ENCODE peak calls at places on chromosome 13, in ten cellular contexts. Q is gastrocnemius medialis, X is body of pancreas, F is upper lobe of left lung, W is A549, V is K562, N is IMR-90, B is heart left ventricle, M is HCT116, U is GM12878. T is an unnamed sample.

GRCh38 chr13:36750046-36750445 is 69.0 kb upstream of the RFXAP start:
- ATAC-seq in N (no peak), X (no peak), Q (no peak), B (no peak), U (no peak), V (no peak), W (no peak), M (no peak), F (no peak), T (no peak)

GRCh38 chr13:74388626-74389025 is 254.4 kb upstream of the KLF12 start:
- ATAC-seq in N (no peak), F (no peak), V (no peak), X (no peak), W (no peak), M (no peak), U (no peak), B (no peak), Q (no peak), T (no peak)

GRCh38 chr13:26923824-26924605 is 163.4 kb upstream of the GPR12 start:
- ATAC-seq in X (peak), W (no peak), V (no peak), U (no peak), Q (no peak), B (peak), M (no peak), F (peak), N (peak), T (no peak)

GRCh38 chr13:98033277-98034247 is 80.1 kb downstream of the IPO5 start:
- ATAC-seq in V (peak), Q (no peak), X (no peak), N (peak), W (peak), M (peak), B (peak), F (peak), U (no peak), T (no peak)

GRCh38 chr13:102045713-102046112 is 356.1 kb downstream of the FGF14 start:
- ATAC-seq in B (no peak), X (no peak), F (no peak), N (no peak), M (no peak), V (no peak), Q (no peak), W (no peak), U (no peak), T (no peak)

GRCh38 chr13:73060251-73061160 is 1.7 kb downstream of the KLF5 start:
- ATAC-seq in N (peak), X (no peak), Q (peak), V (no peak), W (no peak), U (no peak), B (peak), F (no peak), M (no peak), T (no peak)

GRCh38 chr13:42137856-42138537 is 89.5 kb downstream of the DGKH start:
- ATAC-seq in U (peak), M (no peak), Q (no peak), W (no peak), F (no peak), B (no peak), V (no peak), N (no peak), X (no peak), T (no peak)

GRCh38 chr13:106649495-106649894 is 81.6 kb upstream of the ARGLU1 start:
- ATAC-seq in V (no peak), X (no peak), N (no peak), Q (no peak), B (peak), W (no peak), M (no peak), F (peak), U (no peak), T (no peak)

GRCh38 chr13:44322928-44323327 is 50.7 kb upstream of the SERP2 start:
- ATAC-seq in X (no peak), N (no peak), B (no peak), M (no peak), Q (no peak), F (no peak), V (no peak), W (no peak), U (no peak), T (no peak)

GRCh38 chr13:114334305-114335053 is 20.2 kb downstream of the CHAMP1 start:
- ATAC-seq in B (no peak), F (no peak), M (no peak), V (peak), N (no peak), X (no peak), U (peak), Q (no peak), W (no peak), T (no peak)

GRCh38 chr13:74062933-74063332 is 71.3 kb downstream of the KLF12 start:
- ATAC-seq in U (peak), X (peak), V (no peak), F (peak), W (no peak), B (peak), M (no peak), N (peak), Q (peak), T (peak)

GRCh38 chr13:97934590-97934989 is 18.9 kb upstream of the IPO5 start:
- ATAC-seq in U (no peak), M (no peak), B (peak), V (no peak), W (no peak), N (no peak), Q (no peak), F (no peak), X (no peak), T (no peak)

GRCh38 chr13:42312817-42313431 is 41.0 kb downstream of the AKAP11 start:
- ATAC-seq in Q (no peak), X (no peak), M (no peak), W (no peak), F (no peak), B (no peak), N (no peak), V (no peak), U (no peak), T (no peak)

GRCh38 chr13:106372199-106373160 is 163.0 kb downstream of the EFNB2 start:
- ATAC-seq in M (no peak), U (peak), V (no peak), F (no peak), W (no peak), X (no peak), Q (no peak), B (no peak), N (peak), T (no peak)

GRCh38 chr13:73230714-73231113 is 171.9 kb downstream of the KLF5 start:
- ATAC-seq in U (no peak), F (no peak), W (no peak), X (no peak), Q (no peak), N (no peak), M (no peak), V (no peak), B (no peak), T (no peak)

GRCh38 chr13:42924290-42924803 is 67.7 kb downstream of the EPSTI1 start:
- ATAC-seq in Q (peak), M (no peak), F (no peak), W (no peak), B (no peak), U (no peak), N (no peak), X (no peak), V (no peak), T (no peak)

GRCh38 chr13:95160112-95160906 is 140.9 kb downstream of the ABCC4 start:
- ATAC-seq in N (peak), Q (no peak), W (peak), B (no peak), X (no peak), F (no peak), U (peak), V (no peak), M (no peak), T (no peak)

GRCh38 chr13:28239374-28239773 is 101.0 kb downstream of the PAN3 start:
- ATAC-seq in W (no peak), F (no peak), U (no peak), X (no peak), M (no peak), N (no peak), B (no peak), Q (no peak), V (no peak), T (peak)

GRCh38 chr13:99028890-99029289 is 51.0 kb upstream of the DOCK9 start:
- ATAC-seq in N (no peak), M (peak), X (no peak), F (no peak), V (peak), W (no peak), B (no peak), U (peak), Q (no peak), T (no peak)

GRCh38 chr13:113954046-113954841 is 19.6 kb downstream of the C13orf46 start:
- ATAC-seq in W (no peak), N (no peak), U (no peak), B (no peak), M (no peak), X (no peak), Q (no peak), F (no peak), V (no peak), T (no peak)

GRCh38 chr13:110294146-110294545 is 12.8 kb downstream of the COL4A1 start:
- ATAC-seq in U (no peak), Q (peak), V (no peak), F (peak), W (no peak), N (no peak), X (peak), M (no peak), B (no peak), T (peak)

GRCh38 chr13:77737583-77738200 is 40.2 kb downstream of the SLAIN1 start:
- ATAC-seq in N (no peak), X (no peak), B (no peak), F (no peak), M (no peak), U (peak), W (no peak), Q (no peak), V (no peak), T (no peak)

GRCh38 chr13:98970293-98970692 is 7.6 kb downstream of the DOCK9 start:
- ATAC-seq in B (peak), M (no peak), N (no peak), X (no peak), Q (no peak), W (no peak), F (peak), V (no peak), U (no peak), T (no peak)

GRCh38 chr13:44271031-44271433 is 102.6 kb upstream of the SERP2 start:
- ATAC-seq in M (no peak), B (peak), W (peak), U (no peak), N (peak), V (peak), Q (peak), F (no peak), X (peak), T (peak)

GRCh38 chr13:111319998-111320911 is at the start of gene TEX29:
- ATAC-seq in F (peak), U (no peak), W (no peak), N (no peak), Q (no peak), M (no peak), X (no peak), V (peak), B (no peak), T (peak)

GRCh38 chr13:106696140-106696539 is 128.2 kb upstream of the ARGLU1 start:
- ATAC-seq in N (no peak), F (no peak), Q (no peak), V (no peak), X (no peak), U (no peak), B (no peak), M (no peak), W (no peak), T (no peak)

GRCh38 chr13:29397265-29397664 is 198.2 kb downstream of the SLC7A1 start:
- ATAC-seq in X (no peak), Q (no peak), U (no peak), F (no peak), V (no peak), M (no peak), B (no peak), N (no peak), W (no peak), T (no peak)

GRCh38 chr13:24168392-24168750 is 7.9 kb downstream of the SPATA13 start:
- ATAC-seq in Q (no peak), W (no peak), B (no peak), M (no peak), F (no peak), N (no peak), V (no peak), U (no peak), X (no peak), T (no peak)

GRCh38 chr13:92355213-92355612 is 871.4 kb upstream of the GPC6 start:
- ATAC-seq in W (no peak), N (no peak), Q (no peak), B (no peak), U (no peak), F (no peak), V (peak), X (no peak), M (no peak), T (no peak)

GRCh38 chr13:44212633-44213387 is 160.8 kb upstream of the SERP2 start:
- ATAC-seq in F (no peak), V (no peak), M (no peak), N (peak), W (no peak), B (peak), X (no peak), Q (peak), U (no peak), T (peak)

GRCh38 chr13:44234566-44234965 is 139.1 kb upstream of the SERP2 start:
- ATAC-seq in V (no peak), M (no peak), F (no peak), X (no peak), B (no peak), W (no peak), Q (no peak), U (no peak), N (no peak), T (no peak)

GRCh38 chr13:26476111-26476743 is 81.3 kb upstream of the WASF3 start:
- ATAC-seq in F (peak), Q (peak), U (no peak), B (peak), X (peak), N (peak), M (no peak), V (no peak), W (no peak), T (no peak)

GRCh38 chr13:98428256-98428966 is 148.5 kb downstream of the STK24 start:
- ATAC-seq in V (no peak), U (no peak), Q (no peak), N (peak), X (no peak), M (no peak), W (no peak), F (no peak), B (no peak), T (no peak)

GRCh38 chr13:77523834-77524728 is 11.4 kb upstream of the SCEL start:
- ATAC-seq in F (no peak), W (no peak), N (no peak), B (no peak), Q (no peak), V (no peak), M (no peak), X (no peak), U (peak), T (no peak)

GRCh38 chr13:65913173-65913572 is 1317.0 kb downstream of the PCDH9 start:
- ATAC-seq in U (no peak), W (no peak), N (peak), M (peak), Q (peak), B (peak), F (peak), X (no peak), V (no peak), T (peak)

GRCh38 chr13:113369881-113370280 is 6.0 kb upstream of the GRTP1 start:
- ATAC-seq in B (no peak), W (no peak), M (no peak), X (no peak), F (no peak), V (no peak), Q (no peak), N (no peak), U (no peak), T (no peak)

GRCh38 chr13:45468676-45469075 is 3.9 kb downstream of the COG3 start:
- ATAC-seq in U (peak), V (no peak), Q (peak), W (no peak), N (no peak), F (no peak), M (no peak), X (no peak), B (no peak), T (no peak)

GRCh38 chr13:45464687-45465453 is at the start of gene COG3:
- ATAC-seq in U (peak), X (peak), N (peak), M (peak), Q (peak), V (peak), B (peak), W (peak), F (peak), T (peak)

GRCh38 chr13:45464141-45464686 is 525 bp upstream of the COG3 start:
- ATAC-seq in V (no peak), N (no peak), B (no peak), Q (no peak), F (no peak), M (no peak), U (no peak), W (no peak), X (no peak), T (no peak)

GRCh38 chr13:45472171-45472705 is 7.5 kb downstream of the COG3 start:
- ATAC-seq in W (no peak), N (no peak), M (no peak), V (no peak), Q (no peak), F (no peak), X (no peak), U (no peak), B (no peak), T (no peak)

GRCh38 chr13:45466359-45466758 is 1.6 kb downstream of the COG3 start:
- ATAC-seq in U (no peak), N (no peak), V (no peak), Q (no peak), M (no peak), B (no peak), F (no peak), W (no peak), X (no peak), T (no peak)
- TF ChIP-seq POLR2A in U (no peak), N (no peak), V (no peak), Q (no peak), M (no peak), B (no peak), F (no peak), W (no peak), X (no peak), T (no peak)

DNA sequence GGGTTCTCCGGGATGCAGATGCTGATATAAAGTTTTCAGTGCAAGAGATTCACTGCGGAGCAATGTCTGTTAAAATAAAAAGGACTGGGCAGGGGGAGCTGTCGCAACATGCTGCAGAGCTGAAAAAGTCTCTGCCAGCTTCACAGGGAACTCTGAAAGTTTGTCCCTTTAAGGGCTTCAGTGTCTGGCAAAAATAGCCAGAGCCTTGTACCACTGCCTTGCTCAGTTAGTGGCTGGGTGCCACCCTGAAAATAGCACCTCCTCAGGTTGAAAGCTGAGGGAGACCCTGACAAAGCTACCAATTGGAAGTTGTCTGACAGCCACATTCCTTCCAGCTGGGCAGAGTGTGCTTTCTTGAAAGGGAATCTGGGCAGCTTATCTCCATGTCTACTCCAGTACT is 3.0 kb upstream of the NDFIP2 start:
- ATAC-seq in V (no peak), B (peak), W (no peak), X (no peak), M (no peak), Q (peak), U (no peak), F (no peak), N (no peak), T (no peak)
- TF ChIP-seq CTCF in V (no peak), B (no peak), W (no peak), X (no peak), M (peak), Q (no peak), U (no peak), F (no peak), N (no peak), T (no peak)

GRCh38 chr13:100547805-100548204 is 40.8 kb downstream of the GGACT start:
- ATAC-seq in F (no peak), W (no peak), X (peak), N (peak), V (no peak), B (no peak), U (no peak), M (no peak), Q (no peak), T (no peak)
- H3K27ac ChIP-seq in F (peak), W (no peak), X (peak), N (no peak), V (no peak), B (no peak), U (no peak), M (no peak), Q (no peak), T (no peak)

GRCh38 chr13:30982506-30982905 is 50.0 kb downstream of the TEX26 start:
- ATAC-seq in B (no peak), W (no peak), U (no peak), N (no peak), M (no peak), X (no peak), V (no peak), F (no peak), Q (no peak), T (no peak)
- TF ChIP-seq POLR2A in B (no peak), W (no peak), U (no peak), N (no peak), M (no peak), X (no peak), V (no peak), F (no peak), Q (no peak), T (no peak)

DNA sequence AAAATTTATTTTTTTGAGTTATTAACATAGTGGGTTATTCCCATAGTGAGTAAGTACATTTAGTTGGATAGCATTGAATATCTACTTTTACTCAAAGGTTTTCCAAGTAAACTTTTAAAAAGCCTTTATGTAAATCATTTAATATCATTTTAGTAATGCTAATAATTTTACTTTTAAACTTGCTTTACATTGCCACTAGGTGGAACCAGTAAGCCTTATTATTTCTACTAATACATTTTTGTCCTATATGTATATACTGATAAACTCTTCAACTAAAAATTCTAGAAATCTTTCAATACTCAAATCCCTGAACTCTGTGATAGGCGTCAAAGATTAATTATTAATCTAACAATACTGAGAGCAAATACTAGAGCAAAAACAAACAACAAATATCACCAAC is 1709.2 kb upstream of the PCDH20 start:
- ATAC-seq in M (no peak), X (no peak), B (no peak), U (no peak), N (peak), W (no peak), F (no peak), Q (no peak), V (no peak), T (no peak)
- TF ChIP-seq CTCF in M (peak), X (peak), B (no peak), U (no peak), N (peak), W (peak), F (no peak), Q (no peak), V (no peak), T (no peak)

GRCh38 chr13:20193142-20193923 is 595 bp upstream of the GJB2 start:
- ATAC-seq in U (peak), W (no peak), N (peak), Q (no peak), F (peak), V (no peak), B (no peak), X (no peak), M (peak), T (no peak)
- H3K27ac ChIP-seq in U (no peak), W (peak), N (no peak), Q (no peak), F (no peak), V (no peak), B (no peak), X (no peak), M (no peak), T (no peak)

T was measured in gastroesophageal sphincter.